ENCODE peak calls at places on chromosomes 4 and X, in six cellular contexts. L is H1, K is neuronal stem cell, X is IMR-90, T is mesenchymal stem cell, Z is trophoblast cell. R is an unnamed sample.

GRCh38 chrX:10156199-10157031 is at the start of gene CLCN4:
- DNase-seq in K (peak; percentile 30), L (no peak), T (peak; percentile 56), Z (peak; percentile 79), X (no peak), R (peak; percentile 71)

GRCh38 chr4:650951-651883 is 22.9 kb downstream of the ATP5ME start:
- DNase-seq in L (no peak), Z (no peak), T (no peak), K (no peak), X (no peak), R (no peak)

GRCh38 chrX:13208281-13208935 is 111.4 kb downstream of the ATXN3L start:
- DNase-seq in X (peak; percentile 16), L (no peak), Z (no peak), K (no peak), T (no peak), R (no peak)

GRCh38 chr4:101127176-101127790 is 220.0 kb downstream of the PPP3CA start:
- DNase-seq in T (no peak), K (no peak), Z (no peak), L (no peak), X (no peak), R (no peak)

GRCh38 chr4:5686338-5686737 is 22.0 kb downstream of the EVC2 start:
- DNase-seq in T (no peak), L (no peak), X (no peak), K (no peak), Z (no peak), R (no peak)

GRCh38 chrX:7132335-7133035 is 15.0 kb upstream of the STS start:
- DNase-seq in L (peak; percentile 43), X (peak; percentile 73), Z (peak; percentile 99), T (peak; percentile 63), K (no peak), R (peak; percentile 65)

GRCh38 chrX:143854006-143854405 is 29.9 kb upstream of the UBE2NL start:
- DNase-seq in T (peak; percentile 64), K (no peak), Z (no peak), X (peak; percentile 11), L (no peak), R (no peak)

GRCh38 chr4:8232748-8233147 is 33.7 kb downstream of the SH3TC1 start:
- DNase-seq in K (no peak), X (no peak), T (no peak), L (no peak), Z (no peak), R (no peak)

GRCh38 chr4:23337292-23337691 is 552.6 kb downstream of the PPARGC1A start:
- DNase-seq in X (no peak), T (no peak), L (no peak), Z (peak; percentile 12), K (no peak), R (no peak)

GRCh38 chr4:102736636-102737549 is 23.9 kb downstream of the MANBA start:
- DNase-seq in X (no peak), L (no peak), Z (no peak), K (no peak), T (peak; percentile 22), R (peak; percentile 62)

GRCh38 chr4:54645830-54646229 is 11.9 kb upstream of the KIT start:
- DNase-seq in T (no peak), X (no peak), K (no peak), Z (no peak), L (no peak), R (no peak)

GRCh38 chrX:1466971-1467561 is 14.4 kb upstream of the ASMTL start:
- DNase-seq in T (no peak), K (no peak), Z (no peak), X (no peak), L (no peak), R (peak; percentile 28)

GRCh38 chr4:144594471-144594986 is 51.4 kb upstream of the HHIP start:
- DNase-seq in L (no peak), T (no peak), K (no peak), Z (no peak), X (peak; percentile 25), R (no peak)

GRCh38 chrX:44088755-44089154 is 115.6 kb upstream of the NDP start:
- DNase-seq in K (no peak), Z (no peak), L (no peak), X (no peak), T (no peak), R (no peak)

GRCh38 chr4:1711906-1712215 is 258 bp downstream of the SLBP start:
- DNase-seq in Z (no peak), X (peak; percentile 18), T (peak; percentile 46), L (no peak), K (no peak), R (peak; percentile 43)
- H2BK120ac ChIP-seq in Z (no peak overlapping the region), X (no peak overlapping the region), T (peak overlapping the region; percentile 76), L (no peak overlapping the region), K (peak overlapping the region; percentile 94), R (no peak overlapping the region)

DNA sequence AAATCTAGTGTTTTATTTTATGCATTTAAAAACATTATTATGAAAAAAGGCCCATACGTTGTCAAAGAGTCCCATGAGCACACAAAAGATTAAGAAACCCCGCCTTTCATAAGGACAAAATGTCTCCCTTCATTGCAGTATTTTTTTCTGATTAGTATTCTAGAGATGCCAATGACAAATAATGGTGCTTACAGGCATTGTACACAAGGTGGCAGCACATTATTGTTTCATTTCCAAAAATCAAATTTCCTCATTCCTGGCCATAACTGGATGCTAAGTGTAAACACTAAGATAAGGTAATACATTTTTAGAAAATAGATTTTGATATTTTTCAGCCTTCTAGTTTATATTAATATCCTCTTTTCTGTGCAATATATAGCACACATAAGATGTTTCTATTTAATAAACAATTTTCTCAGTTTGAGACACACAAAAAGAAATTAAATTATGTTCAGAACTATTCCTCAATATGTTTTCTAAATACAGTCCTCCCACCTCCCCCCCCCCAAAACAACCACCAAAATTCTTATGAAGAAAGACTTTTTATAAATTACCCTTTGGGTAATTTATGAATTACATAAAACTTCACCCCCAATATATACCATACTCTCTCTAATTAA is 47.7 kb downstream of the TIGD2 start:
- DNase-seq in Z (peak; percentile 77), L (no peak), X (peak; percentile 43), K (peak; percentile 4), T (peak; percentile 54), R (no peak)
- H4K91ac ChIP-seq in Z (no peak overlapping the region), L (no peak overlapping the region), X (no peak overlapping the region), K (no peak overlapping the region), T (no peak overlapping the region), R (no peak overlapping the region)

GRCh38 chr4:188198980-188199792 is 59.9 kb downstream of the TRIML1 start:
- DNase-seq in L (no peak), T (no peak), X (no peak), K (no peak), Z (no peak), R (no peak)
- H2BK120ac ChIP-seq in L (peak overlapping the region; percentile 47), T (no peak overlapping the region), X (peak overlapping the region; percentile 55), K (no peak overlapping the region), Z (no peak overlapping the region), R (no peak overlapping the region)

GRCh38 chr4:123106741-123107140 is 184.3 kb upstream of the NUDT6 start:
- DNase-seq in K (no peak), T (no peak), X (no peak), Z (no peak), L (no peak), R (no peak)
- H4K91ac ChIP-seq in K (peak overlapping the region; percentile 53), T (peak overlapping the region; percentile 30), X (no peak overlapping the region), Z (no peak overlapping the region), L (peak overlapping the region; percentile 55), R (no peak overlapping the region)

DNA sequence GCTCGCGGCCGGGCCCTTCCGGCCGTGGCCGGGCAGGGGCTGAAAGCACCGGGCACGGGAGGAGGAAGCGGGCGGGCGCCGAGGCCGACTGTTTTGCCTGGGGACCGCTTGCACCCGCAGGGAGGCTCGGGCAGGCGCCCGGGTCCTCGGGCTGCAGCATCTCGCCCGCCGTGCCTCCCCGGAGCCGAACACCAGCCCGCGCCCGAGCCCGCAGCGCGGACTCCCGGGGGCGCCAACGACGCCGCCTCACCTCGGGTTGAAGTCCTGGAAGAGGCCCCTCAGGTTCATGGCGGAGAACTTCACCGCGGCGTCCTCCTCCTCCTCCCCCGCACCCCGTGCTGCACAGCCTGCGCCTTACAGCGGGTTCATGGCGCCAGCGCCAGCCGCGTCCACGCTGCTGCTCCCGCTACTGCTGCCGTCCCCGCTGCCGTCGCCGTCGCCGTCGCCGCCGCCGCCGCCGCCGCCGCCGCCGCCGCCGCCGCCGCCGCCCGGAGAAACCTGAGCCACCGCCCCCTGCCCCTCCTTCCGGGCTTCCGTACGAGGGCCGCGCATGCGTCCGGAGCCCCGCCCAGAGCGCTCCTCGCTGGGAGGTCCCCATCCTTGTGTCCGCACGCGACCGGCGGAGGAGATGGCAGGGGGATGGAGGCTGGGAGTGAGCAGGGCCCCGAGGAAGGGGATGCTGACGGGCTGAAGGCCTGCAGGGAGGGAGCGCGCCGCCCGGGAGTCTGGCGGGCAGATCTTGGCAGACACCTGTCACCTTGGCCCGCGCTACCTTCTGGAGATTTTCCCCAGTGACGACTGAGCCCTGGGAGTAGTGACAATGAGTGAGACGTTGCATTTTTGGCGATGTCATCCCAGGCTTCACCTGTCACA is at the start of gene TMEM185A:
- DNase-seq in X (peak; percentile 32), K (peak; percentile 69), L (peak; percentile 13), Z (peak; percentile 68), T (peak; percentile 64), R (peak; percentile 71)
- H2BK120ac ChIP-seq in X (no peak within 1 kb of the TSS), K (no peak within 1 kb of the TSS), L (no peak within 1 kb of the TSS), Z (no peak within 1 kb of the TSS), T (peak within 1 kb of the TSS; percentile 19), R (no peak within 1 kb of the TSS)

DNA sequence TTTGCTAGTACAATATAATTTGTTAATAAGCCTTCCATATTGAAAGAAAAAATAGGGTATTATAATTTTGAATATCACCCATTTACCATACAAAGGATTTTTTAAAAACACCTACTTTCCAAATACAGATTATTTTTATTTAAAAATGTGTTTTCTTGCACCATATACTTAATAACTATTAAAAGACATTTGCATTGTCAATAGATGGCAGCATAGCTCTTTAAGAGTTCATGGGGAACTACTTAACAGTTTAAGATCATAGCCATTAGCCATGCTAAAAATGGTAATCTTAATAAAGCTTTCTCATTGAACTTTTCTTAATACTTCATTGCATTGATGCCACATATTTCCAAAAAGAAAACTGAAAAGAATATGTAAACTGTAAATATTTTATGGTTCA is 1995.9 kb downstream of the C4orf33 start:
- DNase-seq in X (peak; percentile 4), Z (peak; percentile 64), L (no peak), T (peak; percentile 68), K (peak; percentile 24), R (no peak)
- H4K91ac ChIP-seq in X (no peak overlapping the region), Z (no peak overlapping the region), L (no peak overlapping the region), T (no peak overlapping the region), K (no peak overlapping the region), R (no peak overlapping the region)

GRCh38 chr4:170672571-170672970 is 582.8 kb upstream of the AADAT start:
- DNase-seq in T (peak; percentile 42), K (no peak), Z (no peak), X (peak; percentile 8), L (no peak), R (no peak)
- H2BK120ac ChIP-seq in T (no peak overlapping the region), K (no peak overlapping the region), Z (no peak overlapping the region), X (no peak overlapping the region), L (no peak overlapping the region), R (no peak overlapping the region)

GRCh38 chr4:2172161-2172560 is 69.8 kb downstream of the HAUS3 start:
- DNase-seq in T (no peak), K (no peak), X (no peak), L (no peak), Z (no peak), R (no peak)

GRCh38 chr4:2163311-2163821 is 78.6 kb downstream of the HAUS3 start:
- DNase-seq in K (no peak), T (no peak), L (no peak), X (peak; percentile 5), Z (peak; percentile 66), R (no peak)

GRCh38 chr4:2165391-2165790 is 76.5 kb downstream of the HAUS3 start:
- DNase-seq in Z (no peak), T (no peak), L (no peak), X (no peak), K (no peak), R (no peak)

GRCh38 chr4:2168469-2169319 is 73.2 kb downstream of the HAUS3 start:
- DNase-seq in Z (no peak), T (no peak), L (no peak), X (no peak), K (no peak), R (no peak)

GRCh38 chr4:2166253-2166652 is 75.7 kb downstream of the HAUS3 start:
- DNase-seq in Z (peak; percentile 12), K (no peak), T (no peak), X (no peak), L (no peak), R (no peak)
- H4K91ac ChIP-seq in Z (no peak overlapping the region), K (no peak overlapping the region), T (no peak overlapping the region), X (no peak overlapping the region), L (no peak overlapping the region), R (no peak overlapping the region)